ENCODE peak calls at places on chromosomes 5 and 9, in eight cellular contexts. H is globus pallidus; P is lung microvascular endothelial cell; V is EH; E is stimulated activated CD4-positive, alpha-beta T cell treated with anti-CD3 and anti-CD28 coated beads, Interleukin-2, amount 100 ng/mL, for 24 hours; M is AG08395; U is memory B cell; W is AG04450. Z is an unnamed sample.

GRCh38 chr5:121962347-121962670 is 534 bp downstream of the SRFBP1 start:
- DNase-seq in W (no peak), M (no peak), H (no peak), V (no peak), E (no peak), U (no peak), P (no peak), Z (no peak)

GRCh38 chr9:33921967-33922895 is 105.3 kb downstream of the UBE2R2 start:
- DNase-seq in U (no peak), V (peak; percentile 34), P (peak; percentile 50), E (peak; percentile 30), W (no peak), H (no peak), M (peak; percentile 48), Z (no peak)

GRCh38 chr5:157546456-157547100 is 29.0 kb downstream of the ADAM19 start:
- DNase-seq in U (no peak), M (no peak), E (no peak), W (no peak), P (no peak), H (no peak), V (peak; percentile 73), Z (no peak)

GRCh38 chr5:172731286-172732073 is 39.5 kb downstream of the DUSP1 start:
- DNase-seq in H (no peak), P (peak; percentile 90), E (no peak), W (no peak), V (peak; percentile 23), M (no peak), U (no peak), Z (no peak)

GRCh38 chr9:129669946-129670345 is 4.5 kb downstream of the PRRX2 start:
- DNase-seq in W (no peak), V (no peak), M (peak; percentile 81), E (no peak), P (no peak), U (no peak), H (no peak), Z (no peak)

GRCh38 chr5:113581388-113581787 is 67.9 kb downstream of the YTHDC2 start:
- DNase-seq in V (no peak), M (no peak), U (no peak), H (no peak), E (no peak), P (no peak), W (no peak), Z (no peak)

GRCh38 chr5:60483046-60483445 is 216.9 kb downstream of the DEPDC1B start:
- DNase-seq in P (no peak), W (no peak), E (no peak), U (no peak), M (no peak), H (no peak), V (peak; percentile 6), Z (no peak)

GRCh38 chr5:10539685-10539998 is 24.2 kb upstream of the ANKRD33B start:
- DNase-seq in E (no peak), P (peak; percentile 40), W (no peak), U (no peak), V (peak; percentile 70), H (no peak), M (peak; percentile 54), Z (no peak)

GRCh38 chr9:89435315-89435823 is 62.5 kb downstream of the SEMA4D start:
- DNase-seq in V (no peak), H (peak; percentile 63), U (no peak), W (no peak), P (no peak), E (no peak), M (no peak), Z (no peak)

GRCh38 chr5:68292316-68292715 is 76.8 kb downstream of the PIK3R1 start:
- DNase-seq in U (no peak), V (peak; percentile 71), W (no peak), M (no peak), H (no peak), E (no peak), P (no peak), Z (no peak)

GRCh38 chr5:134552301-134552700 is 26.8 kb downstream of the JADE2 start:
- DNase-seq in P (peak; percentile 97), M (peak; percentile 74), V (peak; percentile 97), U (no peak), E (no peak), H (no peak), W (peak; percentile 90), Z (no peak)

GRCh38 chr5:37208883-37209808 is 40.0 kb downstream of the CPLANE1 start:
- DNase-seq in E (peak; percentile 10), U (no peak), H (peak; percentile 21), M (peak; percentile 82), P (peak; percentile 19), W (no peak), V (peak; percentile 79), Z (peak; percentile 6)

GRCh38 chr9:96057155-96057554 is 181.7 kb downstream of the ERCC6L2 start:
- DNase-seq in V (no peak), P (no peak), U (no peak), W (no peak), M (no peak), E (no peak), H (no peak), Z (no peak)

GRCh38 chr9:137453643-137454081 is 5.5 kb downstream of the NSMF start:
- DNase-seq in H (peak; percentile 33), V (peak; percentile 79), E (peak; percentile 66), W (peak; percentile 20), P (peak; percentile 88), M (peak; percentile 79), U (peak; percentile 65), Z (peak; percentile 66)

GRCh38 chr9:77991191-77991590 is 40.4 kb downstream of the GNAQ start:
- DNase-seq in M (no peak), W (no peak), V (peak; percentile 51), E (no peak), P (no peak), U (no peak), H (no peak), Z (no peak)

GRCh38 chr5:132608107-132608506 is 49.9 kb upstream of the IL13 start:
- DNase-seq in W (no peak), P (no peak), E (no peak), M (no peak), V (no peak), U (no peak), H (no peak), Z (no peak)

GRCh38 chr5:1508679-1509290 is 15.0 kb downstream of the LPCAT1 start:
- DNase-seq in W (no peak), U (peak; percentile 5), H (no peak), P (no peak), V (no peak), E (no peak), M (no peak), Z (no peak)

GRCh38 chr5:149969181-149969950 is 8.8 kb downstream of the SLC26A2 start:
- DNase-seq in E (no peak), H (no peak), P (no peak), V (no peak), U (no peak), M (no peak), W (no peak), Z (no peak)

GRCh38 chr5:170450041-170450660 is 53.7 kb upstream of the KCNIP1 start:
- DNase-seq in H (no peak), V (no peak), M (no peak), U (no peak), W (no peak), E (no peak), P (no peak), Z (no peak)

GRCh38 chr5:146967646-146968045 is 89.1 kb upstream of the PPP2R2B start:
- DNase-seq in U (no peak), W (no peak), P (no peak), H (no peak), E (no peak), M (no peak), V (no peak), Z (peak; percentile 74)

GRCh38 chr5:133291524-133291923 is 239.7 kb downstream of the HSPA4 start:
- DNase-seq in E (no peak), U (no peak), V (no peak), W (no peak), M (no peak), H (no peak), P (no peak), Z (no peak)

GRCh38 chr5:95995947-95996489 is 34.4 kb upstream of the ELL2 start:
- DNase-seq in H (no peak), M (no peak), U (no peak), W (no peak), P (no peak), V (peak; percentile 14), E (no peak), Z (no peak)

GRCh38 chr5:38265546-38266179 is 7.3 kb downstream of the EGFLAM start:
- DNase-seq in E (peak; percentile 61), V (peak; percentile 58), H (peak; percentile 36), M (peak; percentile 67), U (peak; percentile 21), P (peak; percentile 71), W (peak; percentile 15), Z (peak; percentile 65)

GRCh38 chr9:125586173-125586512 is 120.9 kb downstream of the MAPKAP1 start:
- DNase-seq in M (no peak), V (no peak), H (no peak), W (no peak), P (no peak), E (no peak), U (no peak), Z (no peak)

GRCh38 chr5:64176301-64176700 is 10.7 kb downstream of the RNF180 start:
- DNase-seq in H (no peak), P (no peak), W (no peak), V (no peak), M (no peak), U (no peak), E (no peak), Z (no peak)

GRCh38 chr5:32155211-32155610 is 18.9 kb downstream of the GOLPH3 start:
- DNase-seq in V (no peak), P (no peak), W (no peak), M (no peak), E (no peak), H (no peak), U (no peak), Z (no peak)

GRCh38 chr9:91577540-91577939 is 153.9 kb upstream of the NFIL3 start:
- DNase-seq in M (no peak), U (no peak), W (no peak), V (no peak), H (no peak), E (no peak), P (no peak), Z (peak; percentile 22)

GRCh38 chr5:135210286-135211055 is 176.4 kb upstream of the PITX1 start:
- DNase-seq in M (no peak), V (no peak), H (no peak), U (no peak), P (no peak), E (no peak), W (no peak), Z (no peak)

GRCh38 chr9:122849546-122849945 is 21.2 kb upstream of the PDCL start:
- DNase-seq in V (no peak), M (no peak), P (no peak), E (no peak), U (no peak), W (no peak), H (no peak), Z (no peak)

GRCh38 chr9:86946712-86947145 is 577 bp downstream of the GAS1 start:
- DNase-seq in H (no peak), E (peak; percentile 46), M (no peak), W (no peak), V (peak; percentile 69), P (no peak), U (no peak), Z (no peak)

GRCh38 chr9:117718701-117719100 is 14.5 kb downstream of the TLR4 start:
- DNase-seq in U (no peak), H (no peak), P (peak; percentile 37), M (peak; percentile 34), W (no peak), V (peak; percentile 84), E (no peak), Z (no peak)

GRCh38 chr5:95426227-95426626 is 35.1 kb downstream of the FAM81B start:
- DNase-seq in U (no peak), P (no peak), V (no peak), M (no peak), E (no peak), H (no peak), W (no peak), Z (no peak)

GRCh38 chr9:32703635-32704034 is 68.2 kb upstream of the TAF1L start:
- DNase-seq in E (no peak), H (no peak), U (no peak), V (peak; percentile 3), P (peak; percentile 6), M (no peak), W (no peak), Z (no peak)

GRCh38 chr5:149646564-149646963 is 65.3 kb downstream of the ARHGEF37 start:
- DNase-seq in H (no peak), E (peak; percentile 36), U (no peak), V (peak; percentile 15), M (no peak), W (no peak), P (no peak), Z (no peak)

Z was measured in Ammon's horn.